ENCODE peak calls at places on chromosomes 2 and 18, in four cellular contexts. P is mesendoderm, G is H9, L is mesenchymal stem cell. E is an unnamed sample.

GRCh38 chr2:200578778-200579177 is 7.0 kb upstream of the AOX1 start:
- DNase-seq in P (peak), G (no peak), L (peak), E (no peak)

GRCh38 chr2:20925265-20925889 is 102.5 kb upstream of the LDAH start:
- DNase-seq in L (peak), G (peak), P (peak), E (peak)

GRCh38 chr2:158414538-158414937 is 42.0 kb downstream of the CCDC148 start:
- DNase-seq in L (no peak), P (no peak), G (no peak), E (no peak)

GRCh38 chr18:22465859-22466602 is 48.3 kb upstream of the CTAGE1 start:
- DNase-seq in L (peak), G (no peak), P (peak), E (no peak)

GRCh38 chr2:10835052-10835970 is 22.7 kb upstream of the PDIA6 start:
- DNase-seq in G (peak), P (peak), L (peak), E (peak)

GRCh38 chr2:151972176-151973012 is 126.5 kb downstream of the CACNB4 start:
- DNase-seq in P (no peak), G (no peak), L (no peak), E (no peak)

GRCh38 chr2:184006998-184007397 is 591.3 kb upstream of the ZNF804A start:
- DNase-seq in G (no peak), P (no peak), L (no peak), E (no peak)

GRCh38 chr18:7601249-7601620 is 34.1 kb downstream of the PTPRM start:
- DNase-seq in G (no peak), L (peak), P (peak), E (no peak)

GRCh38 chr2:203532957-203533695 is 2.0 kb downstream of the RAPH1 start:
- DNase-seq in L (peak), P (peak), G (no peak), E (peak)

GRCh38 chr2:121170577-121170976 is 114.4 kb downstream of the TFCP2L1 start:
- DNase-seq in G (no peak), P (no peak), L (no peak), E (no peak)

GRCh38 chr18:46424898-46425297 is 232.1 kb downstream of the LOXHD1 start:
- DNase-seq in P (peak), L (no peak), G (peak), E (peak)

GRCh38 chr18:6811816-6812215 is 82.3 kb downstream of the ARHGAP28 start:
- DNase-seq in G (no peak), L (no peak), P (no peak), E (no peak)

GRCh38 chr18:12458761-12459160 is 51.0 kb downstream of the PRELID3A start:
- DNase-seq in P (no peak), L (peak), G (no peak), E (no peak)

GRCh38 chr2:205925373-205926337 is 160.3 kb downstream of the INO80D start:
- DNase-seq in P (peak), G (peak), L (peak), E (peak)

GRCh38 chr2:230762317-230762896 is 49.8 kb downstream of the CAB39 start:
- DNase-seq in L (peak), G (peak), P (peak), E (peak)

GRCh38 chr2:45943231-45944044 is 292.0 kb downstream of the PRKCE start:
- DNase-seq in P (no peak), G (peak), L (peak), E (no peak)

GRCh38 chr2:232482301-232483238 is 5.1 kb downstream of the ECEL1 start:
- DNase-seq in P (no peak), L (no peak), G (peak), E (no peak)

GRCh38 chr2:43265006-43265770 is 38.8 kb upstream of the ZFP36L2 start:
- DNase-seq in G (no peak), P (no peak), L (peak), E (no peak)

GRCh38 chr2:186503827-186504606 is 18.0 kb downstream of the ZC3H15 start:
- DNase-seq in L (peak), G (no peak), P (peak), E (no peak)

GRCh38 chr2:216713691-216714411 is 18.5 kb upstream of the IGFBP5 start:
- DNase-seq in P (no peak), L (peak), G (no peak), E (no peak)

GRCh38 chr18:58136865-58137264 is 92.8 kb downstream of the NEDD4L start:
- DNase-seq in P (no peak), L (no peak), G (no peak), E (no peak)

GRCh38 chr2:156586621-156587020 is 150.4 kb downstream of the GPD2 start:
- DNase-seq in L (no peak), G (no peak), P (no peak), E (no peak)

GRCh38 chr2:156585457-156585856 is 149.3 kb downstream of the GPD2 start:
- DNase-seq in P (no peak), L (no peak), G (no peak), E (no peak)

GRCh38 chr2:156593011-156593921 is 157.1 kb downstream of the GPD2 start:
- DNase-seq in G (peak), L (no peak), P (peak), E (no peak)

GRCh38 chr2:156590313-156590712 is 154.1 kb downstream of the GPD2 start:
- DNase-seq in P (no peak), L (no peak), G (no peak), E (no peak)

GRCh38 chr2:156589381-156590079 is 153.4 kb downstream of the GPD2 start:
- DNase-seq in G (no peak), P (peak), L (peak), E (no peak)
- H3K27ac ChIP-seq in G (no peak), P (no peak), L (no peak), E (no peak)

GRCh38 chr2:223042284-223042683 is 9.7 kb upstream of the KCNE4 start:
- DNase-seq in P (no peak), L (no peak), G (no peak), E (no peak)
- H2AK5ac ChIP-seq in P (no peak), L (peak), G (no peak), E (no peak)

DNA sequence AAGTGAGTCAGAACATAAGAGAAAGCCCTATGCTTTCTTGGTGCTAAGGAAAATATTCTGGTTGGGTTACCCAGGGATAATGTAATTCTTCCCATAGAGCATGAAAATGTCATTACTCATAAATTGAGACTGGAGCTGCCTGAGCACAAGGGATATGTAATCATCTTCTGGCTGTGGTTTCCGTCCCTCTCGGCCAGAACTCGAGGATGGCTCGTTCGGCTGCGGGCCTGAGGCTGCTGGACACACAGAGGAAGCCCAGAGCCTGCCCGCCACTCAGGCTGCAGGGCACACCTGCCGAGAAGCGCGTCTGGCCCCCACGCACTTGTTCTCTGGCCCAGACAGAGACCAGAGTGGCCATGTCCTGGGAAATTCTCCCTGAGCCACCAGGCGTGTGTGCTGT is 104.9 kb downstream of the ASAP2 start:
- DNase-seq in G (no peak), L (peak), P (no peak), E (no peak)
- H3K23ac ChIP-seq in G (no peak), L (no peak), P (no peak), E (no peak)

DNA sequence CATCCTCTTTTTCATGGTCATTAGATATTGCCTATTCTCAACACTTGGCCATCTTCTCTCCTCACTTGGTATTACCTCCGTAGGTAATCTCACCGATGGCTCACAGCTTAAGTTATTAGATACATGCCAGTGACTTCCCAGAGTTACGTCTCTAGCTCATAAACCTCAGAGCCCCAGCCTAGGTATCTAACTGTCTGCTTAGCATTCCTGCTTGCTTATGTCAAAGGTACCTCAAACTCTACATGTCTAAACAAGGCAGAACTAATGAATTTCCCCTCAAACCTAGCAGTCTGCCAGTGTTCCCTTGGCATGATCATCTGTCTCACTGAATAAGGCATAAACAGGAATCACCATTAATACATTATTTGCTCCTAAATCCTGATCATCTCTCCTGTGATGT is 27.7 kb upstream of the ZNF638 start:
- DNase-seq in L (no peak), P (no peak), G (no peak), E (no peak)
- H3K27ac ChIP-seq in L (no peak), P (no peak), G (no peak), E (no peak)

GRCh38 chr2:197210450-197210849 is 100.1 kb downstream of the ANKRD44 start:
- DNase-seq in P (peak), L (no peak), G (no peak), E (no peak)
- H2AK5ac ChIP-seq in P (no peak), L (peak), G (no peak), E (no peak)

GRCh38 chr2:135987441-135987840 is 2.0 kb upstream of the DARS1 start:
- DNase-seq in P (no peak), G (no peak), L (no peak), E (no peak)

GRCh38 chr2:135985018-135985825 is at the start of gene DARS1:
- DNase-seq in P (peak), L (peak), G (peak), E (peak)

GRCh38 chr2:135986507-135986906 is 1.1 kb upstream of the DARS1 start:
- DNase-seq in L (no peak), P (peak), G (no peak), E (no peak)

GRCh38 chr2:135985826-135986393 is 484 bp upstream of the DARS1 start:
- DNase-seq in P (no peak), L (no peak), G (no peak), E (no peak)

DNA sequence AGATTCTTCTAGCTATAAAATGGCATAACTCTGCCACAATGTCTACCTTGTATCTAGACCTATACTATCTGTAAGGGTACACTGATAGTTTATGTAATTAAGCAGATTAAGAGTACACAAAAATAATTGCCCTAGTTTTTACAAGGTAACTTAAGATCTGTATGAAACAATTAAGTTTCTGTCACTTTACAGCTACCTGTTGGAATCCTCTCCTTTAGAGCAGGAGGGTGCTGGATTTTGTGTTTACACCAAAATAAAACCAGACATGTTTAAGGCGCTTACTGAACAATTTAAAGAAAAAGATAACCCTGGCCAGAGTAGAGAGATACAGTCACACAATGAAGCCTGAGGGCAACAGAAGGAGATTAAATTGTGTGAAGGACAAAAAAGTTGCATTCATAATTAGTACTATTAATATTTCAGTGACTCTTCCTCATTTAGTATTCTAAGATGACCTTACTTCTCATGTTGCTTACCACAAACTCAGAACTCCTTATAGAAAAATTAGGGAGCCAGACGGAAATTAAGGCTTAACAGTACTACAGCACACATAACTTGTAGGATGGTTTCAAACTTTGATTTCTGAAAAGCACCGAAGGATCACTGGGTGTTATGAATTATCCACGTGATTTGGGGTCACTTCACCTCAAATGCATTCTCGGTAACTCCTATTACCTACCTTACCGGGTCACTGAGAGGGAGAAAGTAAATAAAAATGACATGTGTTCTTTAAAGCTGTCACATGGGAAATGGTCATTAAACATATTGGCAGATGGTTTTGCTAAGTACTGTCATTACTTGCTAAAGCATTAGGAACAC is 1.0 kb downstream of the DARS1 start:
- DNase-seq in L (no peak), G (no peak), P (no peak), E (no peak)
- H3K23ac ChIP-seq in L (no peak), G (no peak), P (no peak), E (no peak)

E was measured in neuronal stem cell.